ENCODE peak calls at places on chromosomes 3 and 15, in five cellular contexts. I is WTC11, U is PC-9, J is AG04449, D is fibroblast of mammary gland. T is an unnamed sample.

GRCh38 chr15:88918738-88919137 is 5.6 kb upstream of the MFGE8 start:
- DNase-seq in J (peak), I (no peak), D (peak), U (peak), T (no peak)

GRCh38 chr3:31077021-31077601 is 182.7 kb upstream of the GADL1 start:
- DNase-seq in J (peak), I (no peak), D (peak), U (peak), T (no peak)

GRCh38 chr3:168341965-168342719 is 246.4 kb upstream of the GOLIM4 start:
- DNase-seq in U (peak), J (no peak), D (no peak), I (no peak), T (no peak)

GRCh38 chr3:127066635-127067034 is 83.7 kb downstream of the PLXNA1 start:
- DNase-seq in J (no peak), D (no peak), I (no peak), U (no peak), T (no peak)

GRCh38 chr3:4524423-4524769 is 31.2 kb downstream of the ITPR1 start:
- DNase-seq in I (no peak), U (peak), D (peak), J (no peak), T (peak)

GRCh38 chr3:16789344-16790100 is 95.2 kb upstream of the PLCL2 start:
- DNase-seq in U (no peak), D (no peak), J (no peak), I (no peak), T (no peak)

GRCh38 chr15:42608110-42608531 is 32.7 kb downstream of the STARD9 start:
- DNase-seq in U (no peak), I (no peak), J (no peak), D (no peak), T (peak)

GRCh38 chr15:71883447-71883846 is 73.1 kb downstream of the NR2E3 start:
- DNase-seq in D (no peak), I (no peak), J (no peak), U (no peak), T (no peak)

GRCh38 chr15:66603301-66604179 is 37.7 kb upstream of the LCTL start:
- DNase-seq in D (peak), U (peak), J (no peak), I (peak), T (peak)

GRCh38 chr3:26437678-26438077 is 184.9 kb upstream of the LRRC3B start:
- DNase-seq in J (no peak), D (peak), U (no peak), I (no peak), T (no peak)

GRCh38 chr3:195555110-195555509 is 12.0 kb upstream of the PPP1R2 start:
- DNase-seq in U (no peak), I (no peak), D (no peak), J (no peak), T (no peak)

GRCh38 chr3:87733671-87734367 is 325.0 kb downstream of the CGGBP1 start:
- DNase-seq in I (peak), D (no peak), U (peak), J (no peak), T (no peak)

GRCh38 chr3:124770341-124771082 is 40.3 kb downstream of the UMPS start:
- DNase-seq in D (no peak), I (no peak), J (no peak), U (no peak), T (peak)

GRCh38 chr3:106135451-106136160 is 266.8 kb upstream of the CBLB start:
- DNase-seq in D (no peak), U (no peak), I (no peak), J (no peak), T (no peak)

GRCh38 chr15:38216763-38217162 is 35.9 kb upstream of the SPRED1 start:
- DNase-seq in I (no peak), J (no peak), D (peak), U (no peak), T (no peak)

GRCh38 chr3:37904614-37905047 is 43.0 kb downstream of the CTDSPL start:
- DNase-seq in I (no peak), J (no peak), D (peak), U (no peak), T (no peak)

GRCh38 chr3:37905987-37906674 is 44.5 kb downstream of the CTDSPL start:
- DNase-seq in D (peak), J (no peak), I (no peak), U (no peak), T (peak)

GRCh38 chr3:192883512-192883911 is 34.1 kb downstream of the MB21D2 start:
- DNase-seq in J (no peak), D (no peak), I (no peak), U (no peak), T (no peak)

GRCh38 chr3:52318186-52318793 is 2.2 kb downstream of the DNAH1 start:
- DNase-seq in U (peak), J (no peak), I (no peak), D (no peak), T (no peak)

GRCh38 chr3:34725774-34726173 is 913.6 kb upstream of the ARPP21 start:
- DNase-seq in J (no peak), D (no peak), I (no peak), U (no peak), T (no peak)

GRCh38 chr3:172905480-172905850 is 154.9 kb downstream of the ECT2 start:
- DNase-seq in U (no peak), D (no peak), J (no peak), I (no peak), T (no peak)

GRCh38 chr3:183252973-183253363 is at the start of gene B3GNT5:
- DNase-seq in U (peak), D (peak), J (no peak), I (peak), T (no peak)

GRCh38 chr3:33372218-33373081 is 67.8 kb downstream of the UBP1 start:
- DNase-seq in D (peak), J (no peak), I (peak), U (peak), T (peak)

GRCh38 chr3:53194218-53195065 is 33.4 kb downstream of the PRKCD start:
- DNase-seq in I (no peak), D (peak), U (no peak), J (no peak), T (no peak)

GRCh38 chr15:90902996-90903732 is at the start of gene MAN2A2:
- DNase-seq in D (peak), J (no peak), U (peak), I (peak), T (peak)

GRCh38 chr3:182052360-182052759 is 340.6 kb downstream of the SOX2 start:
- DNase-seq in I (no peak), U (no peak), D (no peak), J (no peak), T (no peak)

GRCh38 chr15:42153874-42154575 is 2.4 kb downstream of the PLA2G4F start:
- DNase-seq in D (no peak), J (no peak), U (no peak), I (no peak), T (no peak)

GRCh38 chr3:24591661-24592555 is 97.3 kb upstream of the THRB start:
- DNase-seq in I (no peak), U (peak), J (no peak), D (peak), T (no peak)

GRCh38 chr3:83946554-83946953 is 1012.2 kb upstream of the CADM2 start:
- DNase-seq in D (no peak), U (no peak), J (no peak), I (no peak), T (no peak)

GRCh38 chr3:139202226-139202958 is 141.4 kb upstream of the MRPS22 start:
- DNase-seq in D (no peak), U (peak), I (peak), J (no peak), T (peak)

GRCh38 chr15:54836052-54836795 is 360.5 kb downstream of the RSL24D1 start:
- DNase-seq in I (no peak), U (no peak), D (no peak), J (no peak), T (no peak)

GRCh38 chr15:50251638-50252182 is 13.8 kb downstream of the HDC start:
- DNase-seq in U (no peak), D (no peak), J (no peak), I (no peak), T (no peak)
- TF ChIP-seq CTCF in U (no peak), D (no peak), J (no peak), I (no peak), T (no peak)

DNA sequence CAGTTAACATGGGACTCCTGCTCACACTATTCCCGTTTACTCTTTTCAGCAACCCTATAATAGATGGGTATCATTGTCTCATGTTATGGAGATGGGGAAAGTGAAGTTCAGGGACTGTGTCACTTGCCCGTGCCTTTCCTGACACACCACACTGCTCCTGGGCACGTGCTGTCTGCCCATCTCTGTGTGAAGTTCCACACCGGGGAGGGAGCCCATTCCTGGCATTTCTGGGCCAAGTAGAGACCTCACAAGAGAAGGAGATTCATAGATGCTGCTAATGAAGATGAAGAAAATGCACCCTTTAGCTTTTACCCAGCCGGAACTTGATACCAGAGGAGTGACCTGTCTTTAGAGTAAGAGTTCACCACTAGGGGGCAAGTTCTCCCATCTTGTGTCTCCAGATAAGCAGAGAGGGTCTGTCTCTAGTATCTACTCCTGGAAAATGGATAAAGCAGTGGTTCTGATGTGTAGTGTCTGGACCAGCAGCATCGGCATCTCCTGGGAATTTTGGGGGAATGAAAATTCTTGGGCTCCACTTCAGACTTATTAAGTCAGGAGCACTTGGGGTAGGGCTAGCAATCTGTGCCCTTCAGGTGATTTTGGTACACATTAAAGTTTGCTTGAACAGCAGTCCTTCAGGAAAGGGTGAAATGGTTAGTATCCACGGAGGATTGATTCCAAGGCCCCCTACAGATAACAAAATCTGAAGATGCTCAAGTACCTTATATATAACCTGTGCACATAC is 2.0 kb upstream of the TOPBP1 start:
- DNase-seq in J (no peak), U (peak), I (no peak), D (peak), T (peak)
- TF ChIP-seq CTCF in J (peak), U (peak), I (peak), D (peak), T (peak)

GRCh38 chr3:142223282-142223681 is 2.1 kb downstream of the GK5 start:
- DNase-seq in U (no peak), I (no peak), D (no peak), J (no peak), T (no peak)

GRCh38 chr3:142224482-142225072 is 808 bp downstream of the GK5 start:
- DNase-seq in I (no peak), D (no peak), J (no peak), U (no peak), T (no peak)

GRCh38 chr3:142225885-142226215 is 465 bp upstream of the GK5 start:
- DNase-seq in J (no peak), D (no peak), I (no peak), U (no peak), T (no peak)

GRCh38 chr3:142228964-142229363 is 3.6 kb upstream of the GK5 start:
- DNase-seq in J (no peak), I (no peak), D (no peak), U (no peak), T (no peak)

GRCh38 chr3:142226474-142226873 is 1.1 kb upstream of the GK5 start:
- DNase-seq in J (no peak), D (peak), U (no peak), I (no peak), T (no peak)
- TF ChIP-seq CTCF in J (no peak), D (peak), U (no peak), I (no peak), T (no peak)

GRCh38 chr15:63497642-63498100 is 6.7 kb upstream of the USP3 start:
- DNase-seq in J (no peak), I (no peak), U (no peak), D (no peak), T (no peak)

GRCh38 chr15:63495780-63496179 is 8.6 kb upstream of the USP3 start:
- DNase-seq in U (no peak), D (no peak), I (no peak), J (no peak), T (peak)

GRCh38 chr15:63494406-63494805 is 10.0 kb upstream of the USP3 start:
- DNase-seq in I (no peak), D (no peak), J (no peak), U (no peak), T (no peak)

GRCh38 chr15:63493451-63493850 is 10.9 kb upstream of the USP3 start:
- DNase-seq in I (no peak), D (no peak), J (no peak), U (no peak), T (no peak)

DNA sequence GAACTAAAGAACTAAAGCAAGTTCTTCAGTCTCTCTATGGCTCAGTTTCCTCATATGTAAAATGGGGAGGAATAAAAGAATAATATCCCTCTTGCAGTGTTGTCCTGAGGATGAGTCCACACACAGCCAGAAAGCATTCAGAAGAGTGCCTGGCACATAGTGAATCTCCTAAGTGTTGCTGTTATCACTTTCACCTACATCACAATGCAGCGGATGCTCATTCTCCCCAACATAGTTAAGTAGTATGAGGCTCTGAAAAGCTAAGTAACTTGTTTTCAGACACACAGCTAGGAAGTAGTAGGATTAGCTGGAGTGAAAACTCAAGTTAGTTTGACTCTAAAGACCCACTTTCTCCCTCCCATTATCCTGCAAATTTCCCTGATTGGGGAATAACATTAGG is 9.1 kb upstream of the USP3 start:
- DNase-seq in U (no peak), J (no peak), I (no peak), D (no peak), T (no peak)
- TF ChIP-seq CTCF in U (no peak), J (no peak), I (no peak), D (no peak), T (no peak)

GRCh38 chr15:47988564-47988963 is 132.2 kb upstream of the SLC24A5 start:
- DNase-seq in U (no peak), D (no peak), I (no peak), J (no peak), T (no peak)
- TF ChIP-seq CTCF in U (no peak), D (no peak), I (no peak), J (no peak), T (no peak)

GRCh38 chr3:55159711-55160110 is 231.9 kb upstream of the LRTM1 start:
- DNase-seq in J (no peak), I (no peak), U (no peak), D (no peak), T (no peak)

GRCh38 chr3:55156851-55157650 is 229.2 kb upstream of the LRTM1 start:
- DNase-seq in D (peak), U (no peak), J (no peak), I (no peak), T (no peak)

GRCh38 chr3:55159016-55159415 is 231.2 kb upstream of the LRTM1 start:
- DNase-seq in J (no peak), I (no peak), D (no peak), U (no peak), T (no peak)

GRCh38 chr3:55158345-55158744 is 230.5 kb upstream of the LRTM1 start:
- DNase-seq in U (no peak), J (no peak), I (no peak), D (no peak), T (no peak)

DNA sequence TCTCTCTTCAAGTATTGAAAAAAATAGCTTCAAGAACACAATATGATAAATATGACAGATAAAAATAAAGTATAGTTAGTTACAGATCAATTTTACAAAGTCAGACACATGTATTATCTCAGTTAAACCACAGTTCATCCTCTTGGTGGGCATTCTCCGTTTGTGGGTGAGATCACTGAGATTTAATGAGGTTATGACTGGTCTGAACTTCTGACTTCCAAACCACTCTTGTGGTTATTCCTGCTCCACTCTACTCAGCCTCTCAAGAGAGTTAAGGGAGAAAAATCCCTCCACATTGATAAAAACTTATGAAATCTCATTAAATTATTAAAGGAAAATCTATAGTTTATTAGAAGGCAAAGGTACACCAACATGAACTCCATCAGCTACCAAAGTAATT is 229.9 kb upstream of the LRTM1 start:
- DNase-seq in J (no peak), I (no peak), U (no peak), D (peak), T (no peak)
- TF ChIP-seq CTCF in J (no peak), I (no peak), U (no peak), D (no peak), T (no peak)

DNA sequence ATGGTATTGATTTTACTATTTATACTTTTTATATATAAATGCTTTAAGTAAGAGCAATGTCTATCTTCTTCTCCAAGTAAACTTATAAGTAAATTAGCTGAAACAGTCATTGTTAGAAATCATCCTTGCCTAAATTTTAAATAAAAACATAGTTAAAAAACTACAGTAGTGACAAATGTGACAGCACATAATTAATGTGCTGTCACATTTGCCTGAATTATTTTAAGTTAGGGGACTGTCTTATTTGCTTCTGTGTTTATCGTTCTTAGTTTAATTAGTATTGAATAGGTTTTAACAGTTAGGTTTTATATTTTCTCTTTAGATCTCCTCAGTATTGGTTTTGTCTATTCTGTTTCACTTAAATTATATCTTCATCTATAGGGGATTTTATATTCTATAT is 36.1 kb downstream of the SLMAP start:
- DNase-seq in J (no peak), U (no peak), I (no peak), D (no peak), T (no peak)
- TF ChIP-seq CTCF in J (no peak), U (no peak), I (no peak), D (no peak), T (no peak)

DNA sequence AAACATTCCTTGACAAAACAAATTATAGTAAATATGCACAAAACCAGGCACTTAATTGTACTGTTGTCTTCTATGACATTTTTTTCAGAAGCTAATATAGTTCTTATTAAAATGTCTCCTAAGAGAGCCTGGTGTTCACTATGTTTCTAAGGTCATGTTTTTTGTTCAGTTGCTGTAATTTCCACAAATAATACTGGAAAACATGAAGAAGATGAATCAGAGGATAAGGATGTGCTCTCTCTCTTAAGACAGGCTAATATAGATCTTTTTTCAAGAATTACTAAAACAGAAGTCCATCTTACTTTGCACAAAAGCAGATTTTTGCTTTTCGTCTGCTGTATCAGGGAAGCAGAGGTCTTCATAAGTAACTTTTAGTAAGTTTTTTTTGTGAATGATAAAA is 823.0 kb upstream of the NECTIN3 start:
- DNase-seq in I (no peak), U (no peak), J (no peak), D (peak), T (no peak)
- TF ChIP-seq CTCF in I (no peak), U (no peak), J (no peak), D (no peak), T (no peak)

DNA sequence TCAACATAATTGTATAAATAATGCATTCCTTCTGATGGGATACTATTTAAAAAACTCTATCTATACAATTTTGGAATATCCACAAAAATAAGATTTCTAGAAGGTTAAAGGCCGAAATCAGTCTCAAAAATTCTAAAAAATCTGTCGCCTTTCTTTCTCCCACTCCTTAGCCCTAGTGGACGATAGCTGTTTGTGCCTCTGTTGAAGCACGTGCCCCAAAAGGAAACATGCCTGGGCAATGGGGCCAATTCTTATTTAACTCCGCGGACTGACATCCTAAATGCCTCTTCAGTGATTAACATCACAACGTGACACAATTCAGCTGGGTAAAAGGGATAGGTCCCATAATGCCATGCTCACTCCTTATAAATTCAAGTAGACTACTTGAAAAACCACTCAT is 65.1 kb downstream of the GAP43 start:
- DNase-seq in I (no peak), U (no peak), J (no peak), D (no peak), T (no peak)
- TF ChIP-seq CTCF in I (no peak), U (no peak), J (no peak), D (no peak), T (no peak)

T was measured in BE2C.